ENCODE peak calls at places on chromosomes 5 and 9, in five cellular contexts. N is BE2C; Q is RPMI8226; B is activated CD4-positive, alpha-beta T cell treated with anti-CD3 and anti-CD28 coated beads, Interleukin-2, amount 50 U/mL, for 1 hour; Z is stimulated activated CD8-positive, alpha-beta memory T cell treated with anti-CD3 and anti-CD28 coated beads, Interleukin-7, amount 100 ng/mL, for 24 hours. A is an unnamed sample.

GRCh38 chr9:94156549-94157407 is 72.5 kb downstream of the PTPDC1 start:
- DNase-seq in B (no peak), Z (no peak), N (peak), Q (no peak), A (no peak)

GRCh38 chr5:154937186-154937717 is 759 bp downstream of the GEMIN5 start:
- DNase-seq in Z (no peak), N (no peak), Q (no peak), B (no peak), A (no peak)

GRCh38 chr5:93894471-93895354 is 153.3 kb upstream of the POU5F2 start:
- DNase-seq in B (no peak), N (no peak), Q (no peak), Z (no peak), A (no peak)

GRCh38 chr9:114684036-114684435 is 2.0 kb upstream of the TEX48 start:
- DNase-seq in Z (no peak), B (no peak), N (no peak), Q (no peak), A (no peak)

GRCh38 chr5:172549708-172550095 is 91.4 kb upstream of the NEURL1B start:
- DNase-seq in Z (no peak), N (peak), Q (no peak), B (no peak), A (no peak)

GRCh38 chr5:171676286-171676944 is 109.2 kb upstream of the SMIM23 start:
- DNase-seq in Q (peak), N (no peak), Z (no peak), B (no peak), A (no peak)

GRCh38 chr5:32810812-32811211 is 99.7 kb downstream of the NPR3 start:
- DNase-seq in N (no peak), Q (no peak), Z (no peak), B (no peak), A (no peak)

GRCh38 chr9:83708515-83709158 is 879 bp upstream of the UBQLN1 start:
- DNase-seq in Q (peak), N (peak), Z (peak), B (peak), A (peak)

GRCh38 chr9:83537331-83538171 is 650 bp downstream of the FRMD3 start:
- DNase-seq in Z (no peak), Q (no peak), B (no peak), N (peak), A (no peak)

GRCh38 chr5:141617682-141618029 is 1.1 kb downstream of the DIAPH1 start:
- DNase-seq in N (no peak), Q (peak), B (no peak), Z (no peak), A (no peak)

GRCh38 chr9:123679330-123679987 is 250.5 kb downstream of the DENND1A start:
- DNase-seq in N (no peak), Z (no peak), B (no peak), Q (peak), A (peak)

GRCh38 chr5:141101059-141101458 is 786 bp downstream of the PCDHB3 start:
- DNase-seq in Z (no peak), Q (no peak), B (no peak), N (no peak), A (no peak)

GRCh38 chr5:177396807-177397206 is 3.7 kb downstream of the PFN3 start:
- DNase-seq in B (no peak), N (no peak), Q (no peak), Z (no peak), A (no peak)

GRCh38 chr9:4508907-4509589 is 18.8 kb downstream of the SLC1A1 start:
- DNase-seq in Z (no peak), B (no peak), Q (no peak), N (no peak), A (no peak)

GRCh38 chr9:120689860-120690259 is 24.4 kb downstream of the MEGF9 start:
- DNase-seq in B (no peak), N (no peak), Q (no peak), Z (no peak), A (no peak)

GRCh38 chr5:140550147-140551079 is 3.0 kb downstream of the EIF4EBP3 start:
- DNase-seq in B (no peak), Z (no peak), Q (no peak), N (no peak), A (no peak)

GRCh38 chr9:99023831-99024230 is 80.1 kb downstream of the COL15A1 start:
- DNase-seq in Z (no peak), B (no peak), N (peak), Q (no peak), A (peak)

GRCh38 chr9:125486576-125486975 is 220.4 kb downstream of the MAPKAP1 start:
- DNase-seq in Q (no peak), Z (no peak), N (no peak), B (no peak), A (no peak)

GRCh38 chr5:307306-307705 is 14.2 kb upstream of the AHRR start:
- DNase-seq in Z (no peak), N (no peak), Q (no peak), B (no peak), A (no peak)

GRCh38 chr9:85453850-85454249 is 287.9 kb downstream of the AGTPBP1 start:
- DNase-seq in B (no peak), Q (no peak), N (no peak), Z (no peak), A (no peak)